ENCODE peak calls at places on chromosomes 12 and 14, in four cellular contexts. R is K562, F is GM12878, D is HepG2. K is an unnamed sample.

GRCh38 chr12:52580496-52580895 is 6.9 kb upstream of the KRT74 start:
- DNase-seq in R (no peak), F (no peak), D (no peak), K (no peak)

GRCh38 chr12:52990206-52990605 is 16.1 kb upstream of the EIF4B start:
- DNase-seq in R (no peak), F (no peak), D (no peak), K (no peak)

GRCh38 chr14:95695913-95696312 is 9.7 kb downstream of the TCL1B start:
- DNase-seq in R (no peak), F (no peak), D (no peak), K (no peak)

GRCh38 chr14:68215628-68216027 is 396.0 kb downstream of the RAD51B start:
- DNase-seq in R (no peak), F (peak), D (no peak), K (no peak)

GRCh38 chr12:103877934-103878510 is 37.0 kb upstream of the NT5DC3 start:
- DNase-seq in R (peak), F (peak), D (peak), K (peak)

GRCh38 chr12:24378548-24379011 is 429.1 kb upstream of the SOX5 start:
- DNase-seq in R (no peak), F (no peak), D (no peak), K (no peak)

GRCh38 chr14:69708586-69709169 is 58.3 kb upstream of the SRSF5 start:
- DNase-seq in R (no peak), F (no peak), D (peak), K (peak)

GRCh38 chr14:56862843-56863242 is 52.6 kb upstream of the OTX2 start:
- DNase-seq in R (no peak), F (no peak), D (no peak), K (no peak)

GRCh38 chr12:47729233-47729632 is 3.9 kb upstream of the ENDOU start:
- DNase-seq in R (no peak), F (no peak), D (no peak), K (no peak)

GRCh38 chr14:24674204-24674970 is 40.4 kb upstream of the GZMB start:
- DNase-seq in R (no peak), F (no peak), D (no peak), K (no peak)

GRCh38 chr12:96048392-96048969 is 13.1 kb upstream of the LTA4H start:
- DNase-seq in R (no peak), F (no peak), D (peak), K (no peak)
- TF ChIP-seq REST in R (no peak), F (no peak), D (no peak), K (no peak)

DNA sequence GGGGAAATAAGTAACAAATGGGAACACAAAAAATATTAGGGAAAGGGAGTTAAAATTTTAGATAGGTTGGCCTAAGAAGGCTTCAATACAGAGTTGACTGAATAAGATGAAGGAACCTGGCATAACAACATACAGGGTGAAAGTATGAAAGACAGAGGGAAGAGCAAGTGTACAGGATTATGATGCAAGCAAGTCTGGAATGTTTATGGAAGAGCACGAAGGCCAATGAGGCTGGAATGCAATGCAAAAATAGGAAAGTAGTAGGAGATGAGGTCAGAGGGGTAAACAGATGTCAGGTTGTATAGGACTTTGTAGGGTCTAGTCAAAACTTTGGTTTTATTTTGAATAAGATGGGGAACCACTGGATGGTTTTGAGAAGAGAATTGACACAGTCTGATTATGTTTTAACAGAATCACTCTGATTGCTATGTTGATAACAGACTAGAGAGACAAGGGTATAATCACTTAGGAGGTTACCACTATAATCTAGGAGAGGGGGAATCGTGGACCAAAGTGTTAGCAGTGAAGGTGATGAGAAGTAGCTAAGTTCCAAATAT is 96.8 kb downstream of the OSBPL8 start:
- DNase-seq in R (no peak), F (no peak), D (peak), K (no peak)
- TF ChIP-seq CHD4 in R (no peak), F (no peak), D (no peak), K (no peak)

GRCh38 chr12:91490667-91491309 is 308.2 kb upstream of the DCN start:
- DNase-seq in R (no peak), F (no peak), D (no peak), K (no peak)

GRCh38 chr12:91496337-91496736 is 313.7 kb upstream of the DCN start:
- DNase-seq in R (no peak), F (no peak), D (no peak), K (no peak)

GRCh38 chr12:91492648-91493047 is 310.0 kb upstream of the DCN start:
- DNase-seq in R (no peak), F (no peak), D (no peak), K (no peak)

DNA sequence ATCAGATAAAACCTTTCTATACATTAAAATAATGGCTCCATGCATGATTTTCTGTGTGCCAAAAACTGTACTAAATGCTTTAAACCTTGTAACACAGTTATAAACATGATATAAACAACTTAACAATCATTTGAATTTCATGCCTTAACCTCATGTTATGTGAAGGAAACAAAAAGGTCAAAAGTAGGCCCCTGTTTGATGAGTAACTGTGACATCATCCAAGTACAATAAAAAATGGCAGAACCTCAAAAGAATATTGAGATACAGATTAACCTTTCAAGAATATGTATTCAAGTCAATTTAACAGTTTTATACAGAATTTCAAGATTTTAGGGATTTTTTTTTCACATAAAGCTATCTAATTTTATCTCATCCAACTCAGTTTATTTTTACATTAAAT is 310.7 kb upstream of the DCN start:
- DNase-seq in R (no peak), F (no peak), D (no peak), K (no peak)
- TF ChIP-seq HDAC2 in R (no peak), F (no peak), D (no peak), K (no peak)

GRCh38 chr12:113142173-113142885 is 6.8 kb upstream of the RASAL1 start:
- DNase-seq in R (no peak), F (no peak), D (peak), K (no peak)
- TF ChIP-seq REST in R (no peak), F (no peak), D (no peak), K (no peak)

GRCh38 chr12:132597333-132598283 is 12.8 kb downstream of the LRCOL1 start:
- DNase-seq in R (no peak), F (no peak), D (no peak), K (peak)
- TF ChIP-seq CHD4 in R (no peak), F (no peak), D (no peak), K (peak)

GRCh38 chr14:89293349-89293916 is 123.6 kb downstream of the FOXN3 start:
- DNase-seq in R (no peak), F (no peak), D (no peak), K (no peak)
- TF ChIP-seq HDAC2 in R (no peak), F (no peak), D (no peak), K (no peak)

GRCh38 chr12:88578274-88578673 is 2.0 kb downstream of the KITLG start:
- DNase-seq in R (no peak), F (no peak), D (peak), K (no peak)

GRCh38 chr12:88577537-88577936 is 2.7 kb downstream of the KITLG start:
- DNase-seq in R (no peak), F (no peak), D (no peak), K (peak)

GRCh38 chr12:88578821-88579518 is 1.3 kb downstream of the KITLG start:
- DNase-seq in R (no peak), F (no peak), D (peak), K (peak)

GRCh38 chr12:88579572-88579940 is 715 bp downstream of the KITLG start:
- DNase-seq in R (no peak), F (no peak), D (no peak), K (peak)

GRCh38 chr12:88579941-88580871 is at the start of gene KITLG:
- DNase-seq in R (no peak), F (no peak), D (peak), K (peak)
- TF ChIP-seq REST in R (no peak), F (no peak), D (no peak), K (no peak)

DNA sequence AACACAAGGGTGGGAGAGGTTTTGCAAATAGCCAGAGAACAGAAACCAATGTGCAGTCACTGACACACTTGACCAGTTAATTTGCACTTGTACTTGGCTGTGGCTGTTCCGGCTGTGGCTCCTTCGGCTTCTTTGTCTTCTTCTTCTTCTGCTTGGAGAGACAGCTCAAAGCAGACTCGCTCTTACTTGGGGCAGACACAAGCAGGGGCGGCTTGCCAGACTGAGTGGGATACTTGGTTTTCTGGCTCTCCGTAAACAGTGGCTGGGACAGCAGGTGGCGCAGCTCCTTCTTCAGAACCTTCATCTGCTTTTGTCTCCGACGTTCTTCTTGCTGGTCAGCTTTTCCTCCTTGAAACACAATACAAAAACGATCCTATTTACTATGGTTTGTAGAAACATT is 25.0 kb downstream of the OTUB2 start:
- DNase-seq in R (no peak), F (no peak), D (no peak), K (no peak)
- TF ChIP-seq CHD4 in R (no peak), F (no peak), D (no peak), K (no peak)

DNA sequence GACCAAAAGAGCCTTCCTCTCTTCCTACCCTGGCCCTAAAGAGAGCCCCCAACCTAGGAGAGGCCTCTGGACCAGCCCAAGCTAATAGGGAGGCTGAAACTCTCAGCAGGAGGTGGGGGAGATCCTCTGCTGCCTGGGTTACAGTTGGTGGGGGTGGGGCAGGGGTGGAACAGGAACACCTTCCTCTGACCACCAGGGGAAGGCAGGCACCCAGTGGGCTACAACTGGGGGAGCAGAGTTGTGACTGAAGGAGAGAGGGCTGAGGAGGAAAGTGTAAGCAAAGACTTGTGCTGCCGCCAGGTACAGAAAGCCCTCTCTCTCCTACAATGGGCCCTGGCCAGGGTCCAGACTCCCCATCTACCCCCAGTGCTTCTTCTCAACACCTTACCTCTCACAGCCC is 1.5 kb downstream of the MYO1A start:
- DNase-seq in R (peak), F (no peak), D (no peak), K (no peak)
- TF ChIP-seq HDAC2 in R (no peak), F (no peak), D (no peak), K (no peak)

K was measured in A549.